ENCODE peak calls at places on chromosomes 7 and 10, in seven cellular contexts. P is GM03348, E is endothelial cell, I is iPS-NIHi11, N is HS-5, C is C1 segment of cervical spinal cord, T is SHP77. L is an unnamed sample.

GRCh38 chr10:84540617-84541288 is 212.4 kb downstream of the CCSER2 start:
- DNase-seq in N (no peak), C (peak), I (peak), P (peak), E (peak), T (peak), L (no peak)

GRCh38 chr10:82674036-82674435 is 799.0 kb downstream of the NRG3 start:
- DNase-seq in N (no peak), C (no peak), T (no peak), P (no peak), E (no peak), I (no peak), L (no peak)

GRCh38 chr7:152014722-152015121 is 10.8 kb upstream of the GALNT11 start:
- DNase-seq in T (no peak), C (no peak), E (no peak), I (no peak), N (no peak), P (no peak), L (no peak)

GRCh38 chr7:12809476-12809875 is 122.0 kb downstream of the ARL4A start:
- DNase-seq in N (no peak), C (no peak), T (no peak), I (no peak), E (no peak), P (no peak), L (no peak)

GRCh38 chr10:6164271-6165095 is 38.2 kb upstream of the PFKFB3 start:
- DNase-seq in T (no peak), I (no peak), E (no peak), C (no peak), N (no peak), P (no peak), L (no peak)

GRCh38 chr7:105196473-105196872 is 182.5 kb downstream of the KMT2E start:
- DNase-seq in E (no peak), I (no peak), C (no peak), T (no peak), N (no peak), P (no peak), L (no peak)

GRCh38 chr10:112908507-112908906 is 41.5 kb upstream of the TCF7L2 start:
- DNase-seq in T (no peak), C (no peak), N (no peak), E (no peak), P (no peak), I (no peak), L (no peak)

GRCh38 chr7:87463982-87464381 is 11.5 kb downstream of the ABCB4 start:
- DNase-seq in T (no peak), N (no peak), C (no peak), E (no peak), P (no peak), I (no peak), L (no peak)

L was measured in kidney epithelial cell.